ENCODE peak calls at places on chromosomes 1 and 21, in four cellular contexts. One of them, this sample, is unnamed.

GRCh38 chr1:181645171-181645570 is 161.9 kb downstream of the CACNA1E start:
- DNase-seq in heart right ventricle: no peak
- DNase-seq in brain microvascular endothelial cell: no peak
- DNase-seq in OCI-LY7: no peak
- DNase-seq in this sample: no peak

GRCh38 chr21:33109574-33110339 is 39.8 kb downstream of the OLIG1 start:
- DNase-seq in brain microvascular endothelial cell: no peak
- DNase-seq in OCI-LY7: no peak
- DNase-seq in heart right ventricle: no peak
- DNase-seq in this sample: no peak

GRCh38 chr1:167763525-167764220 is 41.9 kb downstream of the MPZL1 start:
- DNase-seq in heart right ventricle: no peak
- DNase-seq in brain microvascular endothelial cell: no peak
- DNase-seq in OCI-LY7: no peak
- DNase-seq in this sample: no peak

GRCh38 chr1:43066578-43066977 is 105.5 kb downstream of the EBNA1BP2 start:
- DNase-seq in brain microvascular endothelial cell: no peak
- DNase-seq in heart right ventricle: no peak
- DNase-seq in OCI-LY7: no peak
- DNase-seq in this sample: no peak

GRCh38 chr1:15207829-15208429 is 39.1 kb upstream of the FHAD1 start:
- DNase-seq in heart right ventricle: no peak
- DNase-seq in brain microvascular endothelial cell: no peak
- DNase-seq in OCI-LY7: no peak
- DNase-seq in this sample: no peak

GRCh38 chr1:33433509-33434362 is 2.8 kb upstream of the PHC2 start:
- DNase-seq in OCI-LY7: no peak
- DNase-seq in brain microvascular endothelial cell: peak; percentile 97
- DNase-seq in heart right ventricle: peak; percentile 57
- DNase-seq in this sample: peak; percentile 41

GRCh38 chr1:225544283-225544682 is 108.6 kb downstream of the ENAH start:
- DNase-seq in OCI-LY7: no peak
- DNase-seq in heart right ventricle: no peak
- DNase-seq in brain microvascular endothelial cell: no peak
- DNase-seq in this sample: no peak

GRCh38 chr1:173823776-173824314 is 628 bp upstream of the DARS2 start:
- DNase-seq in brain microvascular endothelial cell: no peak
- DNase-seq in heart right ventricle: no peak
- DNase-seq in OCI-LY7: no peak
- DNase-seq in this sample: no peak

GRCh38 chr1:19441048-19441447 is 44.3 kb downstream of the CAPZB start:
- DNase-seq in OCI-LY7: no peak
- DNase-seq in heart right ventricle: no peak
- DNase-seq in brain microvascular endothelial cell: no peak
- DNase-seq in this sample: no peak

GRCh38 chr1:47436979-47437517 is 796 bp upstream of the FOXD2 start:
- DNase-seq in OCI-LY7: peak; percentile 47
- DNase-seq in heart right ventricle: no peak
- DNase-seq in brain microvascular endothelial cell: peak; percentile 22
- DNase-seq in this sample: peak; percentile 71

GRCh38 chr1:205396972-205397616 is 24.8 kb downstream of the LEMD1 start:
- DNase-seq in brain microvascular endothelial cell: peak; percentile 32
- DNase-seq in OCI-LY7: peak; percentile 79
- DNase-seq in heart right ventricle: peak; percentile 30
- DNase-seq in this sample: peak; percentile 77

GRCh38 chr1:26340047-26340481 is 13.9 kb downstream of the CRYBG2 start:
- DNase-seq in OCI-LY7: no peak
- DNase-seq in heart right ventricle: no peak
- DNase-seq in brain microvascular endothelial cell: no peak
- DNase-seq in this sample: no peak

GRCh38 chr1:203672354-203672753 is 45.7 kb downstream of the ATP2B4 start:
- DNase-seq in OCI-LY7: no peak
- DNase-seq in brain microvascular endothelial cell: peak; percentile 76
- DNase-seq in heart right ventricle: peak; percentile 72
- DNase-seq in this sample: no peak

DNA sequence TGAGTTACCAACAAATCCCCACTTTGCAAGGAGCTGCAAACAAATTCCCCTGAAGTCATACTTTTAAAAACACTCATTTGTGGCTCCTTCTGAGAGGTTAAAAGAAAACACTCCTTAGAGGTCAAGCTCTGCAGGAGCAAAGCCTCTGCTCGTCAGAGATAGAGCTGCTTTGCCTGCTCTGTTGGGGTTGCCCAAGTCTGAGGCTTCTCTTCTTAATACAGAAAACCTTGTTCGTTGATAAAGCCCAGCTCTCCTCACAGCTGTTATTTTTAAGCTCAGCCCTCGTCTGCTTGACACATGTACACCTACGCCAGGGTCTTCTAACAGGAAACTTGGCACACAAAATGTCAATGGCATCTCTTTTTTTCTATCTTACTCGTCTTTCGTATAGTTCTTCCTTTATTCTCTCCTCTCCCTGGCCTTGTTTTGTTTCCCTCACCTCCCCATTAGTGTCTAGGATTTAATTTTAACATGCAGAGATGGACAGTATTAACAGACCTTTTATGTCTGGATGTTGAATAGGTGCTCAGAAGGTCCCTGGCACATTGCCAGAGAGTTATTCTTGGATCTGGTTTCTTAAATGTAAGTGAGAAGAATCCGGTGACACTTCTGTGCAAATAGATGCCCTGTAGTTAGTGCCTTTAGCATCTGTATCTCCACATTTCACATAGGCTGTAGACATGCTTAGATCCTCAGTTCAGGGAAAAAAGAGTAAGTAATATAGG is 86.0 kb downstream of the LRRC53 start:
- DNase-seq in brain microvascular endothelial cell: no peak
- DNase-seq in heart right ventricle: no peak
- DNase-seq in OCI-LY7: no peak
- DNase-seq in this sample: peak; percentile 47
- H3K4me3 ChIP-seq in brain microvascular endothelial cell: no peak overlapping the region
- H3K4me3 ChIP-seq in heart right ventricle: no peak overlapping the region
- H3K4me3 ChIP-seq in OCI-LY7: no peak overlapping the region
- H3K4me3 ChIP-seq in this sample: no peak overlapping the region

GRCh38 chr21:20721151-20721550 is 277.1 kb upstream of the NCAM2 start:
- DNase-seq in OCI-LY7: no peak
- DNase-seq in heart right ventricle: no peak
- DNase-seq in brain microvascular endothelial cell: peak; percentile 13
- DNase-seq in this sample: no peak

GRCh38 chr21:20720623-20721022 is 277.6 kb upstream of the NCAM2 start:
- DNase-seq in heart right ventricle: no peak
- DNase-seq in OCI-LY7: no peak
- DNase-seq in brain microvascular endothelial cell: no peak
- DNase-seq in this sample: no peak
- H3K4me3 ChIP-seq in heart right ventricle: no peak overlapping the region
- H3K4me3 ChIP-seq in OCI-LY7: no peak overlapping the region
- H3K4me3 ChIP-seq in brain microvascular endothelial cell: no peak overlapping the region
- H3K4me3 ChIP-seq in this sample: no peak overlapping the region

GRCh38 chr1:109389638-109390341 is 7.9 kb downstream of the SORT1 start:
- DNase-seq in heart right ventricle: no peak
- DNase-seq in OCI-LY7: no peak
- DNase-seq in brain microvascular endothelial cell: no peak
- DNase-seq in this sample: no peak

GRCh38 chr1:109391626-109392025 is 6.1 kb downstream of the SORT1 start:
- DNase-seq in heart right ventricle: no peak
- DNase-seq in OCI-LY7: peak; percentile 74
- DNase-seq in brain microvascular endothelial cell: no peak
- DNase-seq in this sample: peak; percentile 72

GRCh38 chr1:109392037-109392787 is 5.5 kb downstream of the SORT1 start:
- DNase-seq in OCI-LY7: no peak
- DNase-seq in brain microvascular endothelial cell: no peak
- DNase-seq in heart right ventricle: peak; percentile 54
- DNase-seq in this sample: no peak

GRCh38 chr1:109392788-109393580 is 4.7 kb downstream of the SORT1 start:
- DNase-seq in brain microvascular endothelial cell: peak; percentile 65
- DNase-seq in heart right ventricle: peak; percentile 76
- DNase-seq in OCI-LY7: no peak
- DNase-seq in this sample: no peak

DNA sequence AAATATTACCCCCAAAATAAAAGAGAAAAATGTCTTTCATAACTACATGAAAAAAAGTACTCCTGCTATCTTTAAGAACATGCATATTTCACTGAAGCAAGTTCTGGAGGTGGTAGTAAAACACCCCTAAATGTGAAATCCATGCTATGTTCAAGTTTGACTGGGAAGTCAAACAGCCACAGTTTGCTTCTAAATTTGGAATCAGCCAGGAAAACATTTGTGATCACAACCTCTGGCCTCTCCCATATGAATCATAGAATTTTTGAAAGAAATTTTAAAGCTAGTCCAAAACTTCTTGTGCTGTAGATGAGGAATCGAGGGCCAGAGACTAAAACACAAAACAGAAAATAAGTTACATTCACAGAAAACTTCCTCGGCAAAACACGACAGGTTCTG is 6.6 kb downstream of the SORT1 start:
- DNase-seq in heart right ventricle: no peak
- DNase-seq in brain microvascular endothelial cell: no peak
- DNase-seq in OCI-LY7: no peak
- DNase-seq in this sample: no peak
- H3K4me3 ChIP-seq in heart right ventricle: peak overlapping the region; percentile 14
- H3K4me3 ChIP-seq in brain microvascular endothelial cell: no peak overlapping the region
- H3K4me3 ChIP-seq in OCI-LY7: peak overlapping the region; percentile 62
- H3K4me3 ChIP-seq in this sample: peak overlapping the region; percentile 23

GRCh38 chr1:31795096-31795675 is 20.6 kb downstream of the SPOCD1 start:
- DNase-seq in heart right ventricle: no peak
- DNase-seq in brain microvascular endothelial cell: no peak
- DNase-seq in OCI-LY7: no peak
- DNase-seq in this sample: no peak

GRCh38 chr1:31798086-31798432 is 17.8 kb downstream of the SPOCD1 start:
- DNase-seq in brain microvascular endothelial cell: no peak
- DNase-seq in heart right ventricle: no peak
- DNase-seq in OCI-LY7: no peak
- DNase-seq in this sample: no peak

GRCh38 chr1:31797216-31797615 is 18.6 kb downstream of the SPOCD1 start:
- DNase-seq in heart right ventricle: no peak
- DNase-seq in brain microvascular endothelial cell: no peak
- DNase-seq in OCI-LY7: no peak
- DNase-seq in this sample: no peak

GRCh38 chr1:31796707-31797106 is 19.1 kb downstream of the SPOCD1 start:
- DNase-seq in brain microvascular endothelial cell: no peak
- DNase-seq in OCI-LY7: no peak
- DNase-seq in heart right ventricle: no peak
- DNase-seq in this sample: no peak

GRCh38 chr1:31795801-31796621 is 19.8 kb downstream of the SPOCD1 start:
- DNase-seq in brain microvascular endothelial cell: peak; percentile 86
- DNase-seq in OCI-LY7: no peak
- DNase-seq in heart right ventricle: no peak
- DNase-seq in this sample: no peak
- H3K4me3 ChIP-seq in brain microvascular endothelial cell: peak overlapping the region; percentile 93
- H3K4me3 ChIP-seq in OCI-LY7: no peak overlapping the region
- H3K4me3 ChIP-seq in heart right ventricle: no peak overlapping the region
- H3K4me3 ChIP-seq in this sample: no peak overlapping the region

GRCh38 chr1:46204406-46204742 is 1.2 kb downstream of the LURAP1 start:
- DNase-seq in brain microvascular endothelial cell: no peak
- DNase-seq in OCI-LY7: no peak
- DNase-seq in heart right ventricle: no peak
- DNase-seq in this sample: no peak
- H3K4me3 ChIP-seq in brain microvascular endothelial cell: peak overlapping the region; percentile 79
- H3K4me3 ChIP-seq in OCI-LY7: no peak overlapping the region
- H3K4me3 ChIP-seq in heart right ventricle: peak overlapping the region; percentile 70
- H3K4me3 ChIP-seq in this sample: no peak overlapping the region

GRCh38 chr1:12745992-12746323 is at the start of gene CFAP107:
- DNase-seq in heart right ventricle: no peak
- DNase-seq in OCI-LY7: no peak
- DNase-seq in brain microvascular endothelial cell: no peak
- DNase-seq in this sample: no peak
- H3K4me3 ChIP-seq in heart right ventricle: no peak within 1 kb of the TSS
- H3K4me3 ChIP-seq in OCI-LY7: no peak within 1 kb of the TSS
- H3K4me3 ChIP-seq in brain microvascular endothelial cell: no peak within 1 kb of the TSS
- H3K4me3 ChIP-seq in this sample: no peak within 1 kb of the TSS

DNA sequence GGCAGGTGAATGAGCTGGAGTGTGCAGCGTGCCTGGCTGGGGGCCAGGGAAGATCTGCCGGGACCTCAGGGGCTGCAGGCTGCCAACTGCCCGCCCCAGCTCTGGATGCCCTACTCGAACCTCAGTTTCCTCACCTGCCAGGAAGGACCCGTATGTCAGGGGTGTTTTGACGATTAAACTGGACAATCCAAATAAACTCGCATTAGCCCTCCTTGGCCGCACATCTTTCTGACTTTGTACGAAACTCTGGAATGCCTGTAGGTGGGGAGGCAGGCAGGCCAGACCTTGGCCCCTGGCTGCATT is 8.3 kb upstream of the ZNF669 start:
- DNase-seq in heart right ventricle: no peak
- DNase-seq in OCI-LY7: no peak
- DNase-seq in brain microvascular endothelial cell: no peak
- DNase-seq in this sample: no peak
- H3K4me3 ChIP-seq in heart right ventricle: peak overlapping the region; percentile 73
- H3K4me3 ChIP-seq in OCI-LY7: no peak overlapping the region
- H3K4me3 ChIP-seq in brain microvascular endothelial cell: peak overlapping the region; percentile 60
- H3K4me3 ChIP-seq in this sample: no peak overlapping the region

DNA sequence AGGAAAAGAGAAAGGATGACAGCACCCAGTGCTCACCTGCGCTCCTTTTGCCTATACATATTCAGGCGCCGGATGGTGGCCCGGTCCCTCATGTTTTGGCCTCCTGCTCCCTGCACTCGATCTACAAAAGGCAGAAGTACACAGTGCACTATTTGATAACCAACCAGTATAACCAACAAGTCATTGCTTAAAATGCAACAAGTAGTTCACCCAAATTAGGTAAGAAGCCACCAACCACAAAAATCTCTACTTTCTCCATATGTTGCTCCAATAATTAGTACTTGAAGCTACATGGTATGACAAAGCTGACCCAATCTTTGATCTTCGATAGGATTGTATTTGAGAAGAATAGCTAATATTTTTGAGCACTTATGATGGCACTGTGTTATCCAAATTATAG is 2.0 kb downstream of the GNL2 start:
- DNase-seq in heart right ventricle: no peak
- DNase-seq in OCI-LY7: no peak
- DNase-seq in brain microvascular endothelial cell: no peak
- DNase-seq in this sample: no peak
- H3K4me3 ChIP-seq in heart right ventricle: no peak overlapping the region
- H3K4me3 ChIP-seq in OCI-LY7: no peak overlapping the region
- H3K4me3 ChIP-seq in brain microvascular endothelial cell: no peak overlapping the region
- H3K4me3 ChIP-seq in this sample: peak overlapping the region; percentile 94